ENCODE peak calls at places on chromosomes 16 and 17, in seven cellular contexts. One of them, this sample, is unnamed.

GRCh38 chr16:397135-397661 is at the start of gene NME4:
- DNase-seq in small intestine: no peak
- DNase-seq in SK-N-SH: peak
- DNase-seq in lower lobe of right lung: no peak
- DNase-seq in naive thymus-derived CD4-positive, alpha-beta T cell: peak
- DNase-seq in Panc1: no peak
- DNase-seq in A549: peak
- DNase-seq in this sample: no peak

GRCh38 chr17:9932481-9932880 is 27.4 kb upstream of the RCVRN start:
- DNase-seq in small intestine: no peak
- DNase-seq in SK-N-SH: no peak
- DNase-seq in lower lobe of right lung: no peak
- DNase-seq in naive thymus-derived CD4-positive, alpha-beta T cell: no peak
- DNase-seq in Panc1: no peak
- DNase-seq in A549: peak
- DNase-seq in this sample: no peak

GRCh38 chr17:64599187-64599676 is 62.9 kb downstream of the SMURF2 start:
- DNase-seq in small intestine: peak
- DNase-seq in SK-N-SH: no peak
- DNase-seq in lower lobe of right lung: peak
- DNase-seq in naive thymus-derived CD4-positive, alpha-beta T cell: peak
- DNase-seq in Panc1: no peak
- DNase-seq in A549: no peak
- DNase-seq in this sample: peak

GRCh38 chr16:53849994-53850393 is 146.0 kb downstream of the FTO start:
- DNase-seq in small intestine: no peak
- DNase-seq in SK-N-SH: no peak
- DNase-seq in lower lobe of right lung: no peak
- DNase-seq in naive thymus-derived CD4-positive, alpha-beta T cell: no peak
- DNase-seq in Panc1: no peak
- DNase-seq in A549: no peak
- DNase-seq in this sample: no peak

GRCh38 chr17:6269474-6269873 is 165.4 kb downstream of the AIPL1 start:
- DNase-seq in small intestine: peak
- DNase-seq in SK-N-SH: no peak
- DNase-seq in lower lobe of right lung: no peak
- DNase-seq in naive thymus-derived CD4-positive, alpha-beta T cell: no peak
- DNase-seq in Panc1: no peak
- DNase-seq in A549: peak
- DNase-seq in this sample: no peak

GRCh38 chr16:9055661-9056060 is 35.8 kb upstream of the HAPSTR1 start:
- DNase-seq in small intestine: no peak
- DNase-seq in SK-N-SH: no peak
- DNase-seq in lower lobe of right lung: no peak
- DNase-seq in naive thymus-derived CD4-positive, alpha-beta T cell: no peak
- DNase-seq in Panc1: no peak
- DNase-seq in A549: no peak
- DNase-seq in this sample: no peak

GRCh38 chr16:25051446-25052160 is 36.4 kb upstream of the ARHGAP17 start:
- DNase-seq in small intestine: peak
- DNase-seq in SK-N-SH: no peak
- DNase-seq in lower lobe of right lung: no peak
- DNase-seq in naive thymus-derived CD4-positive, alpha-beta T cell: no peak
- DNase-seq in Panc1: no peak
- DNase-seq in A549: peak
- DNase-seq in this sample: no peak

GRCh38 chr17:19538095-19539039 is 4.7 kb downstream of the SLC47A1 start:
- DNase-seq in small intestine: peak
- DNase-seq in SK-N-SH: no peak
- DNase-seq in lower lobe of right lung: peak
- DNase-seq in naive thymus-derived CD4-positive, alpha-beta T cell: no peak
- DNase-seq in Panc1: no peak
- DNase-seq in A549: no peak
- DNase-seq in this sample: no peak

GRCh38 chr17:68456529-68457167 is 648 bp downstream of the WIPI1 start:
- DNase-seq in small intestine: peak
- DNase-seq in SK-N-SH: peak
- DNase-seq in lower lobe of right lung: peak
- DNase-seq in naive thymus-derived CD4-positive, alpha-beta T cell: no peak
- DNase-seq in Panc1: no peak
- DNase-seq in A549: peak
- DNase-seq in this sample: no peak

GRCh38 chr16:13958438-13958837 is 38.5 kb downstream of the ERCC4 start:
- DNase-seq in small intestine: peak
- DNase-seq in SK-N-SH: no peak
- DNase-seq in lower lobe of right lung: no peak
- DNase-seq in naive thymus-derived CD4-positive, alpha-beta T cell: no peak
- DNase-seq in Panc1: no peak
- DNase-seq in A549: peak
- DNase-seq in this sample: no peak

GRCh38 chr16:80063028-80063767 is 462.7 kb upstream of the MAF start:
- DNase-seq in small intestine: no peak
- DNase-seq in SK-N-SH: peak
- DNase-seq in lower lobe of right lung: no peak
- DNase-seq in naive thymus-derived CD4-positive, alpha-beta T cell: no peak
- DNase-seq in Panc1: no peak
- DNase-seq in A549: peak
- DNase-seq in this sample: no peak

GRCh38 chr17:58913552-58913951 is 157.9 kb downstream of the PPM1E start:
- DNase-seq in small intestine: no peak
- DNase-seq in SK-N-SH: no peak
- DNase-seq in lower lobe of right lung: no peak
- DNase-seq in naive thymus-derived CD4-positive, alpha-beta T cell: no peak
- DNase-seq in Panc1: no peak
- DNase-seq in A549: no peak
- DNase-seq in this sample: no peak

GRCh38 chr17:31820691-31821435 is 38.2 kb downstream of the COPRS start:
- DNase-seq in small intestine: no peak
- DNase-seq in SK-N-SH: no peak
- DNase-seq in lower lobe of right lung: no peak
- DNase-seq in naive thymus-derived CD4-positive, alpha-beta T cell: no peak
- DNase-seq in Panc1: no peak
- DNase-seq in A549: no peak
- DNase-seq in this sample: no peak

GRCh38 chr17:30372755-30373154 is 6.0 kb upstream of the CPD start:
- DNase-seq in small intestine: no peak
- DNase-seq in SK-N-SH: no peak
- DNase-seq in lower lobe of right lung: no peak
- DNase-seq in naive thymus-derived CD4-positive, alpha-beta T cell: no peak
- DNase-seq in Panc1: no peak
- DNase-seq in A549: peak
- DNase-seq in this sample: no peak

GRCh38 chr17:7888184-7888920 is at the start of gene CHD3:
- DNase-seq in small intestine: peak
- DNase-seq in SK-N-SH: no peak
- DNase-seq in lower lobe of right lung: no peak
- DNase-seq in naive thymus-derived CD4-positive, alpha-beta T cell: peak
- DNase-seq in Panc1: no peak
- DNase-seq in A549: no peak
- DNase-seq in this sample: peak

GRCh38 chr16:79186196-79186595 is 414.3 kb downstream of the MAF start:
- DNase-seq in small intestine: no peak
- DNase-seq in SK-N-SH: no peak
- DNase-seq in lower lobe of right lung: no peak
- DNase-seq in naive thymus-derived CD4-positive, alpha-beta T cell: no peak
- DNase-seq in Panc1: no peak
- DNase-seq in A549: no peak
- DNase-seq in this sample: no peak

GRCh38 chr16:29876578-29877249 is 13.7 kb upstream of the CDIPT start:
- DNase-seq in small intestine: no peak
- DNase-seq in SK-N-SH: no peak
- DNase-seq in lower lobe of right lung: no peak
- DNase-seq in naive thymus-derived CD4-positive, alpha-beta T cell: peak
- DNase-seq in Panc1: no peak
- DNase-seq in A549: no peak
- DNase-seq in this sample: no peak

GRCh38 chr17:41140360-41141132 is at the start of gene KRTAP4-6:
- DNase-seq in small intestine: no peak
- DNase-seq in SK-N-SH: no peak
- DNase-seq in lower lobe of right lung: no peak
- DNase-seq in naive thymus-derived CD4-positive, alpha-beta T cell: no peak
- DNase-seq in Panc1: peak
- DNase-seq in A549: peak
- DNase-seq in this sample: no peak

GRCh38 chr16:90018297-90019200 is 707 bp downstream of the DBNDD1 start:
- DNase-seq in small intestine: no peak
- DNase-seq in SK-N-SH: peak
- DNase-seq in lower lobe of right lung: no peak
- DNase-seq in naive thymus-derived CD4-positive, alpha-beta T cell: no peak
- DNase-seq in Panc1: no peak
- DNase-seq in A549: peak
- DNase-seq in this sample: no peak

GRCh38 chr17:43446773-43447172 is 37.0 kb upstream of the DHX8 start:
- DNase-seq in small intestine: no peak
- DNase-seq in SK-N-SH: no peak
- DNase-seq in lower lobe of right lung: no peak
- DNase-seq in naive thymus-derived CD4-positive, alpha-beta T cell: no peak
- DNase-seq in Panc1: no peak
- DNase-seq in A549: no peak
- DNase-seq in this sample: no peak

GRCh38 chr17:59427425-59427921 is 96.0 kb downstream of the YPEL2 start:
- DNase-seq in small intestine: no peak
- DNase-seq in SK-N-SH: no peak
- DNase-seq in lower lobe of right lung: no peak
- DNase-seq in naive thymus-derived CD4-positive, alpha-beta T cell: peak
- DNase-seq in Panc1: no peak
- DNase-seq in A549: peak
- DNase-seq in this sample: peak

GRCh38 chr16:68357521-68357922 is 46.7 kb downstream of the PRMT7 start:
- DNase-seq in small intestine: no peak
- DNase-seq in SK-N-SH: peak
- DNase-seq in lower lobe of right lung: no peak
- DNase-seq in naive thymus-derived CD4-positive, alpha-beta T cell: no peak
- DNase-seq in Panc1: no peak
- DNase-seq in A549: no peak
- DNase-seq in this sample: no peak

GRCh38 chr16:47049901-47050583 is 76.6 kb upstream of the DNAJA2 start:
- DNase-seq in small intestine: no peak
- DNase-seq in SK-N-SH: no peak
- DNase-seq in lower lobe of right lung: no peak
- DNase-seq in naive thymus-derived CD4-positive, alpha-beta T cell: no peak
- DNase-seq in Panc1: no peak
- DNase-seq in A549: no peak
- DNase-seq in this sample: no peak

GRCh38 chr16:4092547-4093265 is 23.5 kb downstream of the ADCY9 start:
- DNase-seq in small intestine: no peak
- DNase-seq in SK-N-SH: no peak
- DNase-seq in lower lobe of right lung: no peak
- DNase-seq in naive thymus-derived CD4-positive, alpha-beta T cell: no peak
- DNase-seq in Panc1: no peak
- DNase-seq in A549: no peak
- DNase-seq in this sample: no peak

GRCh38 chr16:4089251-4089810 is 26.9 kb downstream of the ADCY9 start:
- DNase-seq in small intestine: no peak
- DNase-seq in SK-N-SH: no peak
- DNase-seq in lower lobe of right lung: no peak
- DNase-seq in naive thymus-derived CD4-positive, alpha-beta T cell: no peak
- DNase-seq in Panc1: no peak
- DNase-seq in A549: no peak
- DNase-seq in this sample: no peak

GRCh38 chr16:4089811-4090293 is 26.4 kb downstream of the ADCY9 start:
- DNase-seq in small intestine: peak
- DNase-seq in SK-N-SH: no peak
- DNase-seq in lower lobe of right lung: no peak
- DNase-seq in naive thymus-derived CD4-positive, alpha-beta T cell: no peak
- DNase-seq in Panc1: no peak
- DNase-seq in A549: no peak
- DNase-seq in this sample: no peak

GRCh38 chr16:4091638-4092037 is 24.6 kb downstream of the ADCY9 start:
- DNase-seq in small intestine: no peak
- DNase-seq in SK-N-SH: no peak
- DNase-seq in lower lobe of right lung: peak
- DNase-seq in naive thymus-derived CD4-positive, alpha-beta T cell: no peak
- DNase-seq in Panc1: no peak
- DNase-seq in A549: no peak
- DNase-seq in this sample: no peak

DNA sequence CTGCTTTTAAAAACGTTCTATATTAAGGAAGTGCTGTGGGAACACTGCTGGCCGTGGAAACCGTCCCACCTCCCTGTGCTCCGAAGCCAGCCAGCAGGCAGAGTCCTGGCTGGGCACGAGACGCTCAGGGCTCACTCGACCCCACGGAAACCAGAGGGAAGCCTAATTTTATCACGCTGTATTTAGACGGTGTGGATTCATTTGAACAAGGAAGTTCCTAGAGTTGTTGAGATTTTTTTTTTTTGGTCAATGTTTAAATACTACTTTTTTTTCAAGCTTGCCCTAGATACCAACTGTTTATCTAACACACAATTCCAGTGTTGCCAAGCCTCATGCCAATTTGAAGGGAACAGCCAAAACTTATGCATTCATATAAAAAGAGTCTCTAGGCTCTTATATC is 25.8 kb downstream of the ADCY9 start:
- DNase-seq in small intestine: peak
- DNase-seq in SK-N-SH: no peak
- DNase-seq in lower lobe of right lung: no peak
- DNase-seq in naive thymus-derived CD4-positive, alpha-beta T cell: no peak
- DNase-seq in Panc1: no peak
- DNase-seq in A549: no peak
- DNase-seq in this sample: no peak
- H3K27ac ChIP-seq in small intestine: no peak
- H3K27ac ChIP-seq in SK-N-SH: no peak
- H3K27ac ChIP-seq in lower lobe of right lung: peak
- H3K27ac ChIP-seq in naive thymus-derived CD4-positive, alpha-beta T cell: no peak
- H3K27ac ChIP-seq in Panc1: peak
- H3K27ac ChIP-seq in A549: peak
- H3K27ac ChIP-seq in this sample: no peak

DNA sequence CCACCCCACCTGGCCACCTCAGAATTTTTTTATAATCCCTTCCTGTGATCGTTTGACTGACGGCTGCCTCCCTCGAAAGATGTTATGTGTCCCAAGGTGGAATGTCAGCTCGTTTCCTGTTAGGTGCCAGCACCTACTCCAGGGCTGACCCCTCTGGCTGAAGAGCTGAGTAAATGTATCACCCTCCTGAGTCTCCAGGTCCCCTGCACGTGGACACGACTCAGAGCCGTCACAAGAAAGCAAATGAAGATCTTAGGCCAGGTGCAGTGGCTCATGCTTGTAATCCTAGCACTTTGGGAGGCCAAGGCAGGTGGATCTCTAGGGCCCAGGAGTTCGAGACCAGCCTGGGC is 273.2 kb downstream of the C16orf95 start:
- DNase-seq in small intestine: no peak
- DNase-seq in SK-N-SH: no peak
- DNase-seq in lower lobe of right lung: no peak
- DNase-seq in naive thymus-derived CD4-positive, alpha-beta T cell: no peak
- DNase-seq in Panc1: no peak
- DNase-seq in A549: peak
- DNase-seq in this sample: no peak
- H3K27ac ChIP-seq in small intestine: no peak
- H3K27ac ChIP-seq in SK-N-SH: no peak
- H3K27ac ChIP-seq in lower lobe of right lung: no peak
- H3K27ac ChIP-seq in naive thymus-derived CD4-positive, alpha-beta T cell: no peak
- H3K27ac ChIP-seq in Panc1: no peak
- H3K27ac ChIP-seq in A549: no peak
- H3K27ac ChIP-seq in this sample: no peak

GRCh38 chr17:35795871-35796265 is 427 bp upstream of the MMP28 start:
- DNase-seq in small intestine: no peak
- DNase-seq in SK-N-SH: no peak
- DNase-seq in lower lobe of right lung: no peak
- DNase-seq in naive thymus-derived CD4-positive, alpha-beta T cell: no peak
- DNase-seq in Panc1: no peak
- DNase-seq in A549: no peak
- DNase-seq in this sample: no peak
- H3K27ac ChIP-seq in small intestine: peak
- H3K27ac ChIP-seq in SK-N-SH: no peak
- H3K27ac ChIP-seq in lower lobe of right lung: peak
- H3K27ac ChIP-seq in naive thymus-derived CD4-positive, alpha-beta T cell: no peak
- H3K27ac ChIP-seq in Panc1: peak
- H3K27ac ChIP-seq in A549: peak
- H3K27ac ChIP-seq in this sample: no peak

GRCh38 chr16:11716330-11716729 is 26.3 kb downstream of the TXNDC11 start:
- DNase-seq in small intestine: peak
- DNase-seq in SK-N-SH: no peak
- DNase-seq in lower lobe of right lung: no peak
- DNase-seq in naive thymus-derived CD4-positive, alpha-beta T cell: no peak
- DNase-seq in Panc1: no peak
- DNase-seq in A549: no peak
- DNase-seq in this sample: no peak
- H3K27ac ChIP-seq in small intestine: no peak
- H3K27ac ChIP-seq in SK-N-SH: no peak
- H3K27ac ChIP-seq in lower lobe of right lung: peak
- H3K27ac ChIP-seq in naive thymus-derived CD4-positive, alpha-beta T cell: no peak
- H3K27ac ChIP-seq in Panc1: no peak
- H3K27ac ChIP-seq in A549: peak
- H3K27ac ChIP-seq in this sample: no peak

This sample was measured in CD4-positive, CD25-positive, alpha-beta regulatory T cell.